ENCODE peak calls at places on chromosome 1, in nine cellular contexts. A, Z, W, X, Y, V, I, M and E are unnamed samples.

GRCh38 chr1:228210076-228210651 is 2.3 kb downstream of the OBSCN start:
- DNase-seq in A (no peak), Y (no peak), W (peak), M (no peak), Z (peak), I (no peak), V (no peak), X (no peak), E (no peak)

GRCh38 chr1:221961532-221962292 is 219.8 kb upstream of the DUSP10 start:
- DNase-seq in X (no peak), V (no peak), I (no peak), Z (no peak), M (peak), A (no peak), Y (peak), W (no peak), E (peak)

GRCh38 chr1:57620589-57620988 is 196.7 kb upstream of the DAB1 start:
- DNase-seq in Y (no peak), V (no peak), X (no peak), A (no peak), W (no peak), M (no peak), Z (no peak), I (no peak), E (no peak)

GRCh38 chr1:84853743-84854721 is 39.0 kb downstream of the LPAR3 start:
- DNase-seq in I (no peak), A (no peak), Y (peak), X (no peak), M (peak), V (no peak), Z (no peak), W (no peak), E (peak)

GRCh38 chr1:21447311-21447710 is 7.4 kb downstream of the NBPF3 start:
- DNase-seq in Y (no peak), I (no peak), V (no peak), X (no peak), Z (no peak), A (no peak), W (no peak), M (no peak), E (peak)

GRCh38 chr1:184270556-184270955 is 116.3 kb upstream of the C1orf21 start:
- DNase-seq in Y (no peak), X (no peak), I (peak), A (no peak), Z (no peak), M (no peak), W (no peak), V (no peak), E (peak)

GRCh38 chr1:27332536-27333281 is 9.1 kb upstream of the SYTL1 start:
- DNase-seq in V (no peak), Z (peak), I (peak), W (no peak), A (no peak), X (no peak), Y (no peak), M (peak), E (peak)

GRCh38 chr1:167671727-167672511 is 41.9 kb downstream of the RCSD1 start:
- DNase-seq in I (no peak), W (no peak), M (no peak), A (no peak), Z (no peak), X (no peak), Y (no peak), V (no peak), E (peak)

GRCh38 chr1:4317207-4317606 is 337.2 kb upstream of the AJAP1 start:
- DNase-seq in X (no peak), I (no peak), M (no peak), Y (no peak), V (no peak), A (no peak), W (no peak), Z (no peak), E (no peak)

GRCh38 chr1:205754857-205755256 is 4.9 kb upstream of the NUCKS1 start:
- DNase-seq in V (no peak), Y (no peak), A (no peak), X (no peak), W (no peak), I (no peak), M (no peak), Z (no peak), E (no peak)

GRCh38 chr1:107740574-107740973 is 224.4 kb downstream of the VAV3 start:
- DNase-seq in V (no peak), A (no peak), Y (no peak), I (no peak), W (no peak), Z (no peak), M (no peak), X (no peak), E (no peak)

GRCh38 chr1:23585321-23586022 is 26.2 kb upstream of the ID3 start:
- DNase-seq in Y (peak), A (peak), I (no peak), Z (no peak), M (no peak), W (no peak), X (no peak), V (no peak), E (peak)

GRCh38 chr1:108897865-108898720 is 21.3 kb downstream of the GPSM2 start:
- DNase-seq in M (peak), A (peak), X (no peak), I (peak), Z (no peak), Y (peak), V (no peak), W (no peak), E (peak)

GRCh38 chr1:215665212-215665611 is 98.1 kb downstream of the KCTD3 start:
- DNase-seq in Y (no peak), W (no peak), A (peak), V (no peak), X (no peak), M (no peak), Z (no peak), I (no peak), E (peak)

GRCh38 chr1:154386643-154387352 is 18.3 kb upstream of the IL6R start:
- DNase-seq in X (no peak), I (no peak), V (no peak), M (peak), A (no peak), Z (no peak), Y (no peak), W (no peak), E (no peak)

GRCh38 chr1:87151500-87152421 is 176.9 kb upstream of the LMO4 start:
- DNase-seq in Z (peak), W (no peak), A (peak), V (no peak), M (peak), Y (no peak), X (no peak), I (peak), E (peak)

GRCh38 chr1:67162954-67163353 is 3.3 kb upstream of the IL23R start:
- DNase-seq in W (no peak), X (no peak), A (no peak), I (no peak), M (no peak), Z (no peak), Y (peak), V (no peak), E (peak)

GRCh38 chr1:38919075-38919474 is 22.6 kb downstream of the RHBDL2 start:
- DNase-seq in I (no peak), Z (no peak), A (no peak), Y (no peak), V (no peak), W (no peak), X (no peak), M (no peak), E (no peak)

GRCh38 chr1:110523011-110523410 is 4.0 kb upstream of the KCNA10 start:
- DNase-seq in X (no peak), Z (no peak), A (no peak), M (no peak), V (no peak), Y (no peak), W (no peak), I (no peak), E (no peak)

GRCh38 chr1:246690100-246690499 is 34.1 kb upstream of the SCCPDH start:
- DNase-seq in Z (no peak), M (no peak), Y (no peak), X (no peak), A (no peak), V (no peak), I (no peak), W (no peak), E (no peak)

GRCh38 chr1:206703647-206704046 is 18.9 kb downstream of the MAPKAPK2 start:
- DNase-seq in I (peak), V (no peak), W (no peak), X (no peak), M (peak), Z (no peak), A (no peak), Y (no peak), E (peak)

GRCh38 chr1:151210830-151211229 is 12.5 kb downstream of the PIP5K1A start:
- DNase-seq in A (no peak), Y (no peak), X (no peak), Z (no peak), W (no peak), I (no peak), V (no peak), M (no peak), E (peak)

GRCh38 chr1:209402697-209403096 is 180.8 kb upstream of the CAMK1G start:
- DNase-seq in I (no peak), W (no peak), X (no peak), M (no peak), A (no peak), Y (no peak), Z (no peak), V (no peak), E (no peak)

GRCh38 chr1:15158506-15159165 is 5.1 kb downstream of the TMEM51 start:
- DNase-seq in W (no peak), I (no peak), Z (no peak), A (peak), X (no peak), Y (no peak), V (no peak), M (no peak), E (peak)

GRCh38 chr1:63074321-63074720 is 248.0 kb upstream of the FOXD3 start:
- DNase-seq in V (no peak), I (peak), A (no peak), Y (no peak), W (no peak), X (no peak), Z (no peak), M (no peak), E (no peak)

GRCh38 chr1:222461941-222462340 is 86.0 kb downstream of the HHIPL2 start:
- DNase-seq in X (no peak), M (no peak), Y (no peak), Z (no peak), I (no peak), W (no peak), A (no peak), V (no peak), E (peak)

DNA sequence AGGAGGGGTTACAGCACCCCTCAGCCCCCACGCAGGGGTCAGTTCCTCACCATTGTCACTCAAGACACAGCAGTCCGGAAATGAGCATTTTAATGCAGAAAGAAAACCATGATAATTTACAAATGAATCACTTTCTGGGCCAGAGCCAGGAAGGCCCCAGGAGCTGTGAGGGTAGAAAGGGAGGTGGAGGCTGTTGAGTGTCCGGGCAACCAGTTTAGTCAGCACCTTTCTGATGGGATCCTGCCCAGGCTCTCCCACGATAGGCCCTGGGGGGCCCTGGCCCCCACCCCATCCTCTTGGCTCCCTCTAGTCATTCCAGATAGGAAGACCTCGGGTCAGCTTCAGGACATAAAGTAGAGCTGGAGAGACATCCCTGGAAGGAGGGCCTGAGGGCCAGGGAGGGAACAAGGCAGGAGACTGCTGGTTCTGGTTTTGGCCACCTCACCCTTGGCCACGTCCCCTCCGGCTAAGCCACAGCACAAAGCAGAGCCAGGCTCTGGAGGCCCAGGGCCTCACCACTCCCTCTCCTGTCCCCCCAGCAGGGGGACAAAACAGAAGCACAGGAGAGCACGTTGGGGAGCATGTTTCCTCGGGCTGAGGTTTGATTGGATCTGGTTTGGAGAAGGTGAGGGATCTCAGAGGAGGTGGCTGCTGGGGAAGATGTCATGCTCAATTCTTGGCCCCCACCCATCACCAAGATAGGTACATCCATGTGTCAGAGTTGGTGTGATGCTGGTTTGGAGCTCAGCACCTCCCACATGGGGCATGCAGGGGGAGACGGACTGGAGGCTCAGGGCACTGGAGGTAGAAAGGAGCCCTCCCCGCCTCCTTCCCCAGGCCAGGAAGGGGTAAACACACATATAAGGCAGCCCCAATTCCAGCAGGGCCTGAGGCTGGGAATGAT is 20.6 kb downstream of the ETNK2 start:
- DNase-seq in X (no peak), Y (peak), M (no peak), Z (no peak), I (peak), V (no peak), A (peak), W (peak), E (peak)
- TF ChIP-seq CTCF in X (no peak), Y (peak), M (no peak), Z (no peak), I (no peak), V (no peak), A (peak), W (no peak), E (peak)

DNA sequence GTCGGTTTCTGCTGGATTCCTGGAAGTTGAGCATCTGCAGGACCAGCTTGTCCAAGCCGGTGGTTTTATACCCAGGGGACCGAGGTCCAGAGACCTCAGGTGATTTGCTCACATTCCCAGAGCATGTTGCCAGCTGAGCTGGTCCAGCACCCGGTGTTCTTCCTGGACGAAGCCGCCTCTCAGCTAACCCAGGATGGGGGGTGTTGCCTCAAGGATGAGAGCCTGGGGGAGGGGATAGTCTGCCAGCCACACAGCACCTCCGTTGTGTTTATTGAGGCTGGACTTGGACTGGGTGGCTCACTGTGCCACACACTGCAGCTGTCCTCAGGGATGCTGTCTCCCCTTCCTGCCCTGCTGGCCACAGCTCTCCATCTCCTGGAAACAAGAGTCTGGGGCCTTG is 1.5 kb downstream of the TMEM201 start:
- DNase-seq in A (no peak), I (no peak), Y (no peak), V (no peak), Z (no peak), W (no peak), M (no peak), X (no peak), E (no peak)
- H3K4me3 ChIP-seq in A (peak), I (peak), Y (peak), V (no peak), Z (peak), W (no peak), M (no peak), X (no peak), E (no peak)

GRCh38 chr1:183223467-183223866 is 37.4 kb downstream of the LAMC2 start:
- DNase-seq in V (no peak), Y (no peak), X (no peak), M (no peak), W (no peak), A (no peak), Z (no peak), I (no peak), E (no peak)
- TF ChIP-seq CTCF in V (no peak), Y (no peak), X (no peak), M (no peak), W (no peak), A (no peak), Z (no peak), I (no peak), E (no peak)

GRCh38 chr1:3067671-3068399 is 1.2 kb upstream of the PRDM16 start:
- DNase-seq in I (peak), A (no peak), X (no peak), W (no peak), Y (no peak), M (no peak), Z (peak), V (no peak), E (no peak)

GRCh38 chr1:3070304-3070653 is 1.3 kb downstream of the PRDM16 start:
- DNase-seq in I (no peak), Z (no peak), Y (no peak), M (no peak), V (no peak), X (no peak), W (no peak), A (no peak), E (no peak)

GRCh38 chr1:3069491-3070303 is 694 bp downstream of the PRDM16 start:
- DNase-seq in M (no peak), Z (peak), W (no peak), I (peak), X (no peak), A (no peak), V (no peak), Y (no peak), E (peak)

GRCh38 chr1:3067301-3067670 is 1.7 kb upstream of the PRDM16 start:
- DNase-seq in W (no peak), Y (no peak), X (no peak), A (no peak), M (no peak), Z (peak), V (no peak), I (peak), E (no peak)

DNA sequence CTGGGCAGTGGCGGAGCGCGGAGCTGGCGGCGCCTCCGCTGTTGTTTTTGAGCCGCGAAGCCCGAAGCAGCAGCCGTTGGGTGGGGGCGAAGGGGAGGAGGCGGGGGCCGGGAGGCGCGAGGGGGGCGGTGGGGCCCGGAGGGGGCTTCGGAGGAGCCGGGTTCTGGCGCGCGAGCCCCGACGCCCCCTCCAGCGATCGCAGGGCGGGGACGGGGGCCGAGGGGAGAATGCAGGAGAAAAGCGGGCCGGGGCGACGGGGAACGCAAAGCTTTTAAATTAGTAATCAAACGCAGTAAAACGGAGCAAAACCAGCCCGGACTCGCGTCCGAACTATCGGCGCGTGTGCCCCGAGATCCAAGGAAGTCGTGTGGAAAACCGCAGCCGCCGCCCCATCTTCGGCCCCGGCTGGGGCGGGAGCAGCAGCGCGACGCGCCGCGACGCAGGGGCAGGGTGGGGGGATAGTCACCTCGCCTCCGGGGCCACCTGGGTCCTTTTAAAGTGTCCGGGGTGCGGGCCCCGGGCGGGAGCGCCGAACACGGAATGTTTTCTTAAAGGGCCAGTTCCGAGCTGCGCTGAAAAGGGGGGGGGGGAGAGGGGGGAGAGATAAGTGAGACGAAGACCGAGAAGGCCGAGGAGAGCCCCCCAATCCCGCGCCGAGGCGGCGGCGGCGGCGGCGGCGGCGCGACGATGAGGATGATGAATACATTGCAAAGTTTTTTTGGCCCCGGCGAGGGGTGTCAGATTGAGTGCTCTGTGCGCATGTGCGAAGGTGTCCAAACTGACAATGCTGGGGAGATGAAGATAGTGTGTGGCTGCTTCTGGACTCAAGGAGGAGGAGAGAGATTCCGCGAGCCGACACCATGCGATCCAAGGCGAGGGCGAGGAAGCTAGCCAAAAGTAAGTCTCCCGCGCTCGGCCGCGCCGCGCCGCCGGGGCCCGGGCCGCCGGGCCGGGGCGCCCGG is at the start of gene PRDM16:
- DNase-seq in A (no peak), I (peak), V (no peak), X (no peak), Y (no peak), Z (peak), W (no peak), M (no peak), E (peak)
- H3K4me3 ChIP-seq in A (peak), I (peak), V (peak), X (peak), Y (peak), Z (peak), W (peak), M (no peak), E (peak)

DNA sequence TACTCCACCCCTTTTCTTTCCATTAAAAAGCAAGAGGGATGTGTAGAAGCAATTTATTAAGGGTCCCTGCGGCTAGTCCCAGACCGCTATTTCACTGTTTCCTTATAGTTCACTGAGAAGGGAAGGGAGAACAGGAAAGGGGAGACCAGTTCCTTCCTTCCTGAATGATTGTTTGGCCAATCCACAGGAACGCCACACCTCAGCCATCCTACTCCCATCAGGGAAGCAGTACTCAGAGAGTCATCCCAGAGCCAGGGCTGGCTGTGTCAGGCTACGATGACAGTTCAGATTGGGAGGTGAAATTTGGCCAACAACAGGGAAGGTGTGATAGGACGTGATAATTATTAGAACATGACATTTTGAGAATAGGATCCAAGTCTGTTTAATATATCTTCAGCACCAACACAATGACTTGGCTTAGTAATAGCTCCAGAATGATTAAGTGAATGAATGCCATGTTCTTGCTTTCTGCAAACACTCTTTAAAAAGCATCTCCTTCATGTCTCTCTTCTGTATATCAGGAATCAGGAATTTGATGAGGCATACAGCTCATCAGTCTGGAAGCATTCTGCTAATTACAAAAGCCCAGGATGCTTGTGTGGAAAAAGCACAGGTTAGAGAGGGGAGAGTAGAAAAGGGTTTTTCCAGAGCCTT is 112.8 kb upstream of the ZNF648 start:
- DNase-seq in Z (peak), Y (no peak), X (no peak), M (no peak), I (no peak), A (no peak), V (no peak), W (no peak), E (no peak)
- TF ChIP-seq CTCF in Z (no peak), Y (no peak), X (no peak), M (no peak), I (no peak), A (no peak), V (no peak), W (no peak), E (no peak)

GRCh38 chr1:64488862-64489261 is 18.9 kb downstream of the CACHD1 start:
- DNase-seq in I (no peak), Z (no peak), Y (no peak), X (no peak), V (no peak), W (no peak), M (no peak), A (no peak), E (no peak)
- H3K4me3 ChIP-seq in I (no peak), Z (no peak), Y (no peak), X (no peak), V (no peak), W (no peak), M (no peak), A (no peak), E (no peak)

GRCh38 chr1:156869455-156869854 is 8.8 kb downstream of the NTRK1 start:
- DNase-seq in V (no peak), I (no peak), X (no peak), A (no peak), W (no peak), M (no peak), Z (no peak), Y (no peak), E (no peak)
- TF ChIP-seq CTCF in V (no peak), I (no peak), X (no peak), A (no peak), W (no peak), M (no peak), Z (no peak), Y (no peak), E (no peak)